ENCODE peak calls at places on chromosomes 16 and 17, in five cellular contexts. U is T-cell; D is esophagus squamous epithelium; V is effector memory CD4-positive, alpha-beta T cell; Z is stimulated activated naive CD8-positive, alpha-beta T cell treated with anti-CD3 and anti-CD28 coated beads, Interleukin-15, Interleukin-2, amounts not matched to agents 100 U/mL and 50 U/mL, for 24 hours. C is an unnamed sample.
A peak's percentile ranks its signal among the peaks of the same experiment; 100 is the strongest.

GRCh38 chr16:714558-715447 is at the start of gene METRN:
- DNase-seq in U (peak; percentile 84), D (no peak), V (peak; percentile 75), Z (peak; percentile 97), C (peak; percentile 39)

GRCh38 chr16:79298476-79299153 is 301.9 kb downstream of the MAF start:
- DNase-seq in U (no peak), D (no peak), V (no peak), Z (no peak), C (no peak)

GRCh38 chr16:645852-646678 is 3.1 kb upstream of the WDR90 start:
- DNase-seq in U (no peak), D (no peak), V (no peak), Z (no peak), C (no peak)

GRCh38 chr17:77898521-77899434 is 59.7 kb upstream of the TNRC6C start:
- DNase-seq in U (no peak), D (no peak), V (no peak), Z (no peak), C (no peak)

GRCh38 chr17:7294614-7295153 is at the start of gene YBX2:
- DNase-seq in U (peak; percentile 60), D (no peak), V (peak; percentile 64), Z (peak; percentile 84), C (no peak)

GRCh38 chr16:84438971-84439696 is 65.3 kb downstream of the MEAK7 start:
- DNase-seq in U (no peak), D (no peak), V (no peak), Z (no peak), C (no peak)

GRCh38 chr17:11264183-11264871 is 23.3 kb downstream of the SHISA6 start:
- DNase-seq in U (no peak), D (no peak), V (no peak), Z (no peak), C (no peak)

GRCh38 chr17:1647802-1648581 is 1.7 kb downstream of the RILP start:
- DNase-seq in U (no peak), D (no peak), V (no peak), Z (peak; percentile 39), C (no peak)

GRCh38 chr17:9645858-9646555 is 690 bp downstream of the USP43 start:
- DNase-seq in U (no peak), D (no peak), V (no peak), Z (peak; percentile 34), C (no peak)